ENCODE peak calls at places on chromosomes 6 and 20, in seven cellular contexts. A is tibial nerve, Z is IMR-90, L is AG04449, F is HepG2, N is cardiac fibroblast, K is Peyer's patch. R is an unnamed sample.

GRCh38 chr20:16580596-16580995 is 7.3 kb upstream of the KIF16B start:
- DNase-seq in L (no peak), K (no peak), Z (no peak), F (no peak), A (no peak), N (no peak), R (no peak)

GRCh38 chr6:56532766-56533551 is 109.7 kb downstream of the DST start:
- DNase-seq in K (no peak), L (no peak), Z (no peak), A (no peak), N (no peak), F (no peak), R (no peak)

GRCh38 chr6:140193269-140193668 is 818.8 kb upstream of the CITED2 start:
- DNase-seq in K (no peak), N (no peak), Z (no peak), L (no peak), F (no peak), A (no peak), R (no peak)

GRCh38 chr20:41248371-41249024 is 69.0 kb downstream of the ZHX3 start:
- DNase-seq in F (no peak), K (no peak), A (no peak), N (peak), L (no peak), Z (no peak), R (peak)

GRCh38 chr20:55893031-55893430 is 112.3 kb downstream of the CBLN4 start:
- DNase-seq in K (no peak), N (peak), L (no peak), F (no peak), A (no peak), Z (no peak), R (no peak)

GRCh38 chr6:39520411-39520810 is 197.9 kb upstream of the KCNK16 start:
- DNase-seq in A (no peak), Z (no peak), L (no peak), F (no peak), K (no peak), N (no peak), R (no peak)

GRCh38 chr20:37958856-37959255 is 55.9 kb downstream of the VSTM2L start:
- DNase-seq in K (no peak), L (no peak), N (no peak), A (no peak), Z (no peak), F (no peak), R (no peak)

GRCh38 chr6:161949531-161949930 is 675.7 kb upstream of the AGPAT4 start:
- DNase-seq in N (no peak), A (no peak), F (no peak), K (no peak), L (no peak), Z (no peak), R (peak)

GRCh38 chr6:6661684-6662083 is 73.2 kb downstream of the LY86 start:
- DNase-seq in K (no peak), L (no peak), F (peak), N (peak), Z (peak), A (no peak), R (peak)

GRCh38 chr20:47921306-47922279 is 136.3 kb upstream of the SULF2 start:
- DNase-seq in A (no peak), K (no peak), F (no peak), Z (no peak), N (no peak), L (peak), R (no peak)

GRCh38 chr6:18595774-18596528 is 208.8 kb downstream of the RNF144B start:
- DNase-seq in K (peak), A (peak), Z (peak), N (peak), F (peak), L (peak), R (peak)

DNA sequence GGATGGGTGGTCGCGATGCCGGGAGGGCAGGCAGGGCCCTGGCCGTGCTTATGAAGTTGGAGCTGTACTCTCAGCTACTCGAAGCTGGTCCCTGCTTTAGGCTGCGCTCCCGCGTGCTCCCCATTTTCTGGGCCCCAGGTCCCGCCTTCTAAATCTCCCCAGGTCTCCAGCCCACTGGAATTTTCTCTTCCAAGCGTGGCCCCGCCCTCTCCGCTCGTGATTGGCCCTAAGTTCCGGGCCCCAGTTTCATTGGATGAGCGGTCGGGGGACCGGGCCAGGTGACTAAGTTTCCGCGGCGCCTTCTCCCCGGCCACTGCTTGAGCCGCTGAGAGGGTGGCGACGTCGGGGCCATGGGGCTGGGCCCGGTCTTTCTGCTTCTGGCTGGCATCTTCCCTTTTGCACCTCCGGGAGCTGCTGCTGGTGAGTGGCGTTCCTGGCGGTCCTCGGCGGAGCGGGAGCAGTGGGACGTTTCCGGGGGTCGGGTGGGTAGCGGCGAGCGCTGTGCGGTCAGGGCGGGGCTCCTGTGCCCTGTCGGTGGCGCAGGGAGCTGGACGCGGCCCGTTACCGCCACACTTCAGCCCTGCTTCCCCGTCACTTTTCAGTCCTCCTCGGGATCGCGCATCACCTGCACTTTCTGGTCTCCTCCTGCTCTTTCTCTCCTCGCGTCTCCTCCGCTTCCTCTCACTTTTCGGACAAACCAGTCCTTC is at the start of gene MICA:
- DNase-seq in F (peak), K (peak), N (peak), L (peak), A (peak), Z (peak), R (peak)
- TF ChIP-seq CTCF in F (peak), K (no peak), N (no peak), L (no peak), A (peak), Z (no peak), R (no peak)

GRCh38 chr20:63854766-63855362 is 6.4 kb upstream of the ABHD16B start:
- DNase-seq in K (no peak), A (no peak), L (no peak), Z (no peak), N (no peak), F (no peak), R (no peak)
- H3K4me3 ChIP-seq in K (no peak), A (peak), L (no peak), Z (no peak), N (no peak), F (peak), R (no peak)

GRCh38 chr6:99802396-99803031 is 191.5 kb downstream of the MCHR2 start:
- DNase-seq in L (no peak), K (no peak), A (no peak), F (no peak), Z (no peak), N (no peak), R (no peak)
- TF ChIP-seq CTCF in L (no peak), K (no peak), A (no peak), F (no peak), Z (no peak), N (no peak), R (peak)

GRCh38 chr6:136508701-136509387 is 41.4 kb downstream of the MAP7 start:
- DNase-seq in L (no peak), A (no peak), F (no peak), K (no peak), Z (no peak), N (no peak), R (no peak)

GRCh38 chr6:136502791-136503190 is 47.4 kb downstream of the MAP7 start:
- DNase-seq in F (no peak), A (no peak), L (no peak), K (no peak), N (no peak), Z (no peak), R (no peak)

GRCh38 chr6:136510299-136510698 is 39.9 kb downstream of the MAP7 start:
- DNase-seq in A (no peak), N (no peak), Z (no peak), L (no peak), K (no peak), F (no peak), R (no peak)

GRCh38 chr6:136503303-136503702 is 46.9 kb downstream of the MAP7 start:
- DNase-seq in N (no peak), Z (no peak), L (no peak), F (no peak), A (no peak), K (no peak), R (no peak)

GRCh38 chr6:136506124-136506799 is 44.0 kb downstream of the MAP7 start:
- DNase-seq in F (no peak), N (no peak), L (no peak), K (no peak), A (no peak), Z (no peak), R (no peak)
- H3K4me3 ChIP-seq in F (no peak), N (no peak), L (no peak), K (no peak), A (no peak), Z (no peak), R (no peak)

DNA sequence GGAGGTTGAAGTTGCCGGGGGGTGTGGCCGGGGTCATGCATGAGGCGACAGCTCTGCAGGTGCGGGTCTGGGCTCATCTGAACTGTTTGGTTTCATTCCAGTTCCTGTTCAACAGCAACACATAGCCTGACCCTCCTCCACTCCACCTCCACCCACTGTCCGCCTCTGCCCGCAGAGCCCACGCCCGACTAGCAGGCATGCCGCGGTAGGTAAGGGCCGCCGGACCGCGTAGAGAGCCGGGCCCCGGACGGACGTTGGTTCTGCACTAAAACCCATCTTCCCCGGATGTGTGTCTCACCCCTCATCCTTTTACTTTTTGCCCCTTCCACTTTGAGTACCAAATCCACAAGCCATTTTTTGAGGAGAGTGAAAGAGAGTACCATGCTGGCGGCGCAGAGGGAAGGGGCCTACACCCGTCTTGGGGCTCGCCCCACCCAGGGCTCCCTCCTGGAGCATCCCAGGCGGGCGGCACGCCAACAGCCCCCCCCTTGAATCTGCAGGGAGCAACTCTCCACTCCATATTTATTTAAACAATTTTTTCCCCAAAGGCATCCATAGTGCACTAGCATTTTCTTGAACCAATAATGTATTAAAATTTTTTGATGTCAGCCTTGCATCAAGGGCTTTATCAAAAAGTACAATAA is 72.5 kb downstream of the PTPN1 start:
- DNase-seq in K (peak), N (no peak), A (no peak), L (no peak), Z (no peak), F (no peak), R (no peak)
- TF ChIP-seq CTCF in K (no peak), N (no peak), A (no peak), L (no peak), Z (no peak), F (no peak), R (no peak)